ENCODE peak calls at places on chromosomes 3 and 15, in five cellular contexts. G is IMR-90, P is H9, U is mesendoderm, L is H1. E is an unnamed sample.

GRCh38 chr3:174219738-174220137 is 639.4 kb upstream of the NAALADL2 start:
- DNase-seq in G (no peak), P (no peak), U (no peak), L (no peak), E (no peak)

GRCh38 chr3:102712896-102713295 is 278.1 kb downstream of the ZPLD1 start:
- DNase-seq in G (no peak), P (no peak), U (no peak), L (no peak), E (no peak)

GRCh38 chr3:66423791-66424190 is 77.0 kb downstream of the LRIG1 start:
- DNase-seq in G (peak), P (no peak), U (no peak), L (no peak), E (no peak)

GRCh38 chr15:89385596-89386242 is 51.1 kb upstream of the POLG start:
- DNase-seq in G (no peak), P (no peak), U (no peak), L (no peak), E (no peak)

GRCh38 chr3:53162672-53163458 is 1.9 kb downstream of the PRKCD start:
- DNase-seq in G (no peak), P (no peak), U (peak), L (no peak), E (no peak)

GRCh38 chr3:151837057-151837456 is 23.1 kb downstream of the AADAC start:
- DNase-seq in G (peak), P (peak), U (peak), L (peak), E (peak)

GRCh38 chr15:33200444-33200843 is 5.9 kb upstream of the FMN1 start:
- DNase-seq in G (no peak), P (no peak), U (peak), L (no peak), E (no peak)

GRCh38 chr15:64635486-64635815 is 139.9 kb downstream of the RBPMS2 start:
- DNase-seq in G (peak), P (no peak), U (peak), L (no peak), E (peak)

GRCh38 chr15:85388506-85388905 is 8.1 kb downstream of the AKAP13 start:
- DNase-seq in G (no peak), P (no peak), U (no peak), L (no peak), E (no peak)
- H2BK5ac ChIP-seq in G (no peak), P (no peak), U (no peak), L (no peak), E (no peak)

GRCh38 chr3:15757824-15758223 is 40.0 kb downstream of the ANKRD28 start:
- DNase-seq in G (no peak), P (no peak), U (no peak), L (no peak), E (no peak)
- H3K4me2 ChIP-seq in G (no peak), P (no peak), U (no peak), L (no peak), E (no peak)

GRCh38 chr15:29454506-29454905 is 184.9 kb upstream of the NSMCE3 start:
- DNase-seq in G (no peak), P (no peak), U (no peak), L (no peak), E (no peak)

GRCh38 chr15:29451201-29451781 is 181.7 kb upstream of the NSMCE3 start:
- DNase-seq in G (no peak), P (peak), U (peak), L (peak), E (peak)

GRCh38 chr15:29455530-29455929 is 185.9 kb upstream of the NSMCE3 start:
- DNase-seq in G (no peak), P (no peak), U (no peak), L (no peak), E (no peak)

GRCh38 chr15:29455055-29455454 is 185.4 kb upstream of the NSMCE3 start:
- DNase-seq in G (no peak), P (no peak), U (no peak), L (no peak), E (no peak)

GRCh38 chr15:29452881-29453731 is 183.5 kb upstream of the NSMCE3 start:
- DNase-seq in G (no peak), P (no peak), U (no peak), L (no peak), E (no peak)
- H2AK5ac ChIP-seq in G (no peak), P (no peak), U (no peak), L (no peak), E (no peak)

GRCh38 chr3:166917437-166917836 is 462.7 kb downstream of the ZBBX start:
- DNase-seq in G (no peak), P (peak), U (no peak), L (no peak), E (no peak)
- H2BK5ac ChIP-seq in G (no peak), P (no peak), U (no peak), L (no peak), E (no peak)

GRCh38 chr3:159857840-159858239 is 130.8 kb upstream of the IL12A start:
- DNase-seq in G (no peak), P (no peak), U (no peak), L (no peak), E (no peak)

GRCh38 chr3:159853506-159853864 is 135.2 kb upstream of the IL12A start:
- DNase-seq in G (no peak), P (no peak), U (no peak), L (no peak), E (no peak)

GRCh38 chr3:159856496-159857098 is 132.0 kb upstream of the IL12A start:
- DNase-seq in G (no peak), P (no peak), U (no peak), L (no peak), E (no peak)

GRCh38 chr3:159854500-159855124 is 134.0 kb upstream of the IL12A start:
- DNase-seq in G (peak), P (no peak), U (peak), L (no peak), E (no peak)

GRCh38 chr3:159855599-159856495 is 132.8 kb upstream of the IL12A start:
- DNase-seq in G (no peak), P (no peak), U (peak), L (no peak), E (no peak)
- H3K4me2 ChIP-seq in G (peak), P (no peak), U (no peak), L (no peak), E (no peak)

DNA sequence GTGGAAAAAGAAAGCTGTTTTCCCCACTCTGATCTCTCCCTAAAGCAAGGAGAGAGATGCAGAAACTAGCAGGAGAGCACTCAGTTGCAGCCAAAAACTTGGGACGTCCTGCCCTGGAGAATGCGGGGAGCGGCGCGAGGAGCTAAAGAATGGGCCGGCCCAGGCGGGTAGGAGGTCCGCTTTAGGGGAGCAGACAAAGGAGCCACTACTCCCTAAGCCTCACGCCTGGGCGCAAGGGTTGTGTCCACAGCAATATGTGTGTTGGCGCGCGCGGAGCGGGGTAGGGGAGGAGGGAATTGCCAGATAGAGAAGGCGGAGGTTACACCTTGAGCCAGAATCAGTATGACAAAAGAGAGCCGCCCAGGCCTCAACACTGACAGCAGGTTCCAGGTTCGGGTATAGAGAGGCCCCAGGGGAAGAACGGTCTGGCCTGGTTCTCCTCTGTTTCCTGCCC is 2.9 kb downstream of the WNT5A start:
- DNase-seq in G (no peak), P (peak), U (peak), L (no peak), E (peak)
- H2AK5ac ChIP-seq in G (peak), P (no peak), U (no peak), L (no peak), E (no peak)

DNA sequence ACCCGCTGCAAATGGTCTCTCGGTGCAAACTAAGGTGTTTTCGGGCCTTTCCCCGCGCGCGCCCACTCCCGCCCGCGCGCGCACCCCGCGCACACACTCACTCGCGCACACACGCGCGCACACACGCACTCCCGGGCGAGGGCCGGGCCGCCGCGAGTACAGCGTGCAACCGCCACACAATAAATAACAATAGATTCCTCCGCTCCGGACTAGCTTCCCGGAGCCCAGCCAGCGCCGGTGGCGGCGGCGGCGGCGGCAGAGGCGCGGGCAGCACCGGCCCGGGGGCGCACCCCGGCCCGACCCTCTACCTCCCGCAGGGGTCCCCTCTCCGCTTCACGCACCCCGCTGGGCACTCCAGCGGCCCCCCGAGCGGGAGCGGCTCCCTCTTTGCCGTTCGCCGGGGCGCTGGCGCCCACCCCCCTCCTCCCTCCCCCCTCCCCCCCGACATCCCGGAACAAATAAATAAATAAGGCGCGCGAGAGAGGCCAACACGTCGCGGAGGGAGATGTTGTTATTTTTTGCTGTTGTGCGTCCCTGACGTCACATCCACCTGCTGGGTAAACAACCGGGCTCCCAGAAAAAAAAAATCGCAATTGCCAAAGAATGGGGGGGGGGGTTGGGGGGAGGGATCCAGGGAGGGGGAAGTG is at the start of gene FOXP1:
- DNase-seq in G (peak), P (peak), U (peak), L (no peak), E (peak)
- H2BK5ac ChIP-seq in G (peak), P (peak), U (no peak), L (peak), E (peak)

DNA sequence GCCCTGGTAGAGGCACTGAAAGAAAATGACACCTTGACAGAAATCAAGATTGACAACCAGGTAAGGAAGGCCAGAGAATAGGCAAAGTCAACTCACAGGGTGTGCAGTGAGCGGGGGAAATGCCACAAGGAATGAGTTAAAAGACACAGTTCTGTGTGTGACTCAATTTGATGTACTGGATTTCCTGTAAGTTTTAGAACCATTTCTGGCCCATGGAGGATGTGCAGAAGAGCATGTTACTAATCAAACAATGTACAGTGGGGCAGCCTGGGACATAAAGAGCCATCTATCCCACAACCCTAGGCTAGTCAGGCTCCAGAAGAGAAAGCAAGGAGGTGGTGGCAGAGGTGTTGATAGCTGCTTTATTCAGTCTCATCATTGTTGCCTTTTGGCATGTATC is 31.2 kb upstream of the TMOD3 start:
- DNase-seq in G (no peak), P (no peak), U (no peak), L (no peak), E (no peak)
- H3K4me2 ChIP-seq in G (no peak), P (no peak), U (no peak), L (no peak), E (no peak)

GRCh38 chr15:80998252-80998651 is 2.5 kb upstream of the TLNRD1 start:
- DNase-seq in G (no peak), P (no peak), U (no peak), L (no peak), E (no peak)

GRCh38 chr15:81000626-81001179 is at the start of gene TLNRD1:
- DNase-seq in G (peak), P (peak), U (peak), L (no peak), E (peak)

GRCh38 chr15:81000144-81000625 is 538 bp upstream of the TLNRD1 start:
- DNase-seq in G (no peak), P (no peak), U (no peak), L (no peak), E (no peak)

GRCh38 chr15:81001180-81002003 is 669 bp downstream of the TLNRD1 start:
- DNase-seq in G (peak), P (peak), U (peak), L (no peak), E (peak)

DNA sequence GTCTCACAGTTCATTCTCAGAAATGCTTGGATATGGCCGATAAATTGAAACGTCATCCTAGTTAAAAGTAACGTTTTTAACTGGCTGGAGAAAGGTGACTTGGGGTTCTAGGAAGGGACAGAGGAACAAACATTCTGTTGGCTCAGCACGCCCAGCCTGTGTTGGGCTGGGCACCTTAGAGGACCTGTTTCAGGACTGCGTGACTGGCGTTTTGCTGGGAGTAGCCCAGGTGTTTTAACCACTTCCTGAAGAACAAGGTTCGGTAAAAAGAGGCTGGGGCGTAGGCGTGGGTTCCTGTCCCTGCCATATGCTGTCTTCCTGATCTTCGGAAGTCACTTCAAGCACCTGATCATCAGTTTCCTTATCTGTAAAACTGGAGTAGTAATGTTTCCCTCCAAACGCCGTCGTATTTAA is 1.1 kb upstream of the TLNRD1 start:
- DNase-seq in G (no peak), P (no peak), U (no peak), L (no peak), E (no peak)
- H2AK5ac ChIP-seq in G (peak), P (no peak), U (no peak), L (no peak), E (no peak)

E was measured in neuronal stem cell.